ENCODE peak calls at places on chromosome 13, in five cellular contexts. One of them, this sample, is unnamed.

GRCh38 chr13:34065915-34066314 is 248.0 kb downstream of the RFC3 start:
- DNase-seq in NCI-H226: no peak
- DNase-seq in activated CD8-positive, alpha-beta memory T cell treated with anti-CD3 and anti-CD28 coated beads for 24 hours: no peak
- DNase-seq in HFFc6: no peak
- DNase-seq in fibroblast of lung: no peak
- DNase-seq in this sample: no peak

GRCh38 chr13:48493851-48494250 is 39.0 kb downstream of the RCBTB2 start:
- DNase-seq in fibroblast of lung: peak; percentile 15
- DNase-seq in NCI-H226: no peak
- DNase-seq in activated CD8-positive, alpha-beta memory T cell treated with anti-CD3 and anti-CD28 coated beads for 24 hours: no peak
- DNase-seq in HFFc6: peak; percentile 11
- DNase-seq in this sample: peak; percentile 65

GRCh38 chr13:32530841-32531253 is 7.7 kb downstream of the N4BP2L2 start:
- DNase-seq in fibroblast of lung: peak; percentile 71
- DNase-seq in activated CD8-positive, alpha-beta memory T cell treated with anti-CD3 and anti-CD28 coated beads for 24 hours: no peak
- DNase-seq in HFFc6: peak; percentile 44
- DNase-seq in NCI-H226: peak; percentile 18
- DNase-seq in this sample: peak; percentile 77

GRCh38 chr13:71368301-71368700 is 498.7 kb downstream of the DACH1 start:
- DNase-seq in activated CD8-positive, alpha-beta memory T cell treated with anti-CD3 and anti-CD28 coated beads for 24 hours: no peak
- DNase-seq in fibroblast of lung: no peak
- DNase-seq in NCI-H226: no peak
- DNase-seq in HFFc6: no peak
- DNase-seq in this sample: no peak

GRCh38 chr13:51297556-51297955 is 41.9 kb upstream of the SERPINE3 start:
- DNase-seq in fibroblast of lung: no peak
- DNase-seq in NCI-H226: no peak
- DNase-seq in HFFc6: no peak
- DNase-seq in activated CD8-positive, alpha-beta memory T cell treated with anti-CD3 and anti-CD28 coated beads for 24 hours: no peak
- DNase-seq in this sample: no peak

GRCh38 chr13:83450586-83450985 is 431.7 kb downstream of the SLITRK1 start:
- DNase-seq in NCI-H226: peak; percentile 68
- DNase-seq in HFFc6: no peak
- DNase-seq in fibroblast of lung: peak; percentile 54
- DNase-seq in activated CD8-positive, alpha-beta memory T cell treated with anti-CD3 and anti-CD28 coated beads for 24 hours: no peak
- DNase-seq in this sample: peak; percentile 27

GRCh38 chr13:113483504-113484287 is 6.8 kb downstream of the DCUN1D2 start:
- DNase-seq in fibroblast of lung: no peak
- DNase-seq in NCI-H226: no peak
- DNase-seq in HFFc6: no peak
- DNase-seq in activated CD8-positive, alpha-beta memory T cell treated with anti-CD3 and anti-CD28 coated beads for 24 hours: no peak
- DNase-seq in this sample: no peak

GRCh38 chr13:44112700-44113329 is 233.1 kb downstream of the LACC1 start:
- DNase-seq in activated CD8-positive, alpha-beta memory T cell treated with anti-CD3 and anti-CD28 coated beads for 24 hours: no peak
- DNase-seq in NCI-H226: no peak
- DNase-seq in fibroblast of lung: no peak
- DNase-seq in HFFc6: no peak
- DNase-seq in this sample: no peak

GRCh38 chr13:43390101-43390500 is 366.7 kb downstream of the DNAJC15 start:
- DNase-seq in activated CD8-positive, alpha-beta memory T cell treated with anti-CD3 and anti-CD28 coated beads for 24 hours: no peak
- DNase-seq in NCI-H226: no peak
- DNase-seq in fibroblast of lung: no peak
- DNase-seq in HFFc6: no peak
- DNase-seq in this sample: no peak

GRCh38 chr13:39527961-39528720 is 74.9 kb downstream of the LHFPL6 start:
- DNase-seq in fibroblast of lung: peak; percentile 97
- DNase-seq in HFFc6: peak; percentile 93
- DNase-seq in NCI-H226: peak; percentile 87
- DNase-seq in activated CD8-positive, alpha-beta memory T cell treated with anti-CD3 and anti-CD28 coated beads for 24 hours: no peak
- DNase-seq in this sample: peak; percentile 84

GRCh38 chr13:44748439-44748838 is 172.3 kb upstream of the TSC22D1 start:
- DNase-seq in activated CD8-positive, alpha-beta memory T cell treated with anti-CD3 and anti-CD28 coated beads for 24 hours: no peak
- DNase-seq in fibroblast of lung: no peak
- DNase-seq in HFFc6: no peak
- DNase-seq in NCI-H226: no peak
- DNase-seq in this sample: no peak

GRCh38 chr13:112194167-112194530 is 127.2 kb downstream of the SOX1 start:
- DNase-seq in activated CD8-positive, alpha-beta memory T cell treated with anti-CD3 and anti-CD28 coated beads for 24 hours: no peak
- DNase-seq in HFFc6: no peak
- DNase-seq in NCI-H226: no peak
- DNase-seq in fibroblast of lung: no peak
- DNase-seq in this sample: no peak

GRCh38 chr13:80550856-80551532 is 210.1 kb upstream of the SPRY2 start:
- DNase-seq in HFFc6: no peak
- DNase-seq in fibroblast of lung: peak; percentile 7
- DNase-seq in NCI-H226: no peak
- DNase-seq in activated CD8-positive, alpha-beta memory T cell treated with anti-CD3 and anti-CD28 coated beads for 24 hours: no peak
- DNase-seq in this sample: peak; percentile 54

GRCh38 chr13:44142911-44143665 is 230.5 kb upstream of the SERP2 start:
- DNase-seq in fibroblast of lung: peak; percentile 76
- DNase-seq in NCI-H226: peak; percentile 94
- DNase-seq in activated CD8-positive, alpha-beta memory T cell treated with anti-CD3 and anti-CD28 coated beads for 24 hours: no peak
- DNase-seq in HFFc6: no peak
- DNase-seq in this sample: peak; percentile 31

This sample was measured in fibroblast of pulmonary artery.